ENCODE peak calls at places on chromosomes 6 and 20, in six cellular contexts. One of them, this sample, is unnamed.

GRCh38 chr6:52724406-52725121 is 38.7 kb downstream of the GSTA2 start:
- DNase-seq in stimulated activated CD4-positive, alpha-beta T cell treated with anti-CD3 and anti-CD28 coated beads, Interleukin-1b, Interleukin-23, amount 100 ng/mL, for 4 hours: peak; percentile 39
- DNase-seq in NB4: peak; percentile 76
- DNase-seq in B cell: peak; percentile 58
- DNase-seq in NCI-H510A: peak; percentile 85
- DNase-seq in HCT116: peak; percentile 63
- DNase-seq in this sample: peak; percentile 86

GRCh38 chr6:30591008-30591407 is 19.8 kb downstream of the ABCF1 start:
- DNase-seq in HCT116: no peak
- DNase-seq in NB4: no peak
- DNase-seq in stimulated activated CD4-positive, alpha-beta T cell treated with anti-CD3 and anti-CD28 coated beads, Interleukin-1b, Interleukin-23, amount 100 ng/mL, for 4 hours: no peak
- DNase-seq in B cell: no peak
- DNase-seq in NCI-H510A: no peak
- DNase-seq in this sample: no peak

GRCh38 chr6:43355862-43356590 is 13.4 kb downstream of the ZNF318 start:
- DNase-seq in HCT116: no peak
- DNase-seq in stimulated activated CD4-positive, alpha-beta T cell treated with anti-CD3 and anti-CD28 coated beads, Interleukin-1b, Interleukin-23, amount 100 ng/mL, for 4 hours: no peak
- DNase-seq in B cell: no peak
- DNase-seq in NB4: peak; percentile 46
- DNase-seq in NCI-H510A: no peak
- DNase-seq in this sample: peak; percentile 47

GRCh38 chr6:35796236-35796635 is 887 bp downstream of the CLPS start:
- DNase-seq in NB4: no peak
- DNase-seq in NCI-H510A: no peak
- DNase-seq in HCT116: no peak
- DNase-seq in stimulated activated CD4-positive, alpha-beta T cell treated with anti-CD3 and anti-CD28 coated beads, Interleukin-1b, Interleukin-23, amount 100 ng/mL, for 4 hours: no peak
- DNase-seq in B cell: no peak
- DNase-seq in this sample: no peak

GRCh38 chr6:46932941-46933340 is 11.2 kb upstream of the ADGRF5 start:
- DNase-seq in B cell: no peak
- DNase-seq in NCI-H510A: no peak
- DNase-seq in HCT116: no peak
- DNase-seq in stimulated activated CD4-positive, alpha-beta T cell treated with anti-CD3 and anti-CD28 coated beads, Interleukin-1b, Interleukin-23, amount 100 ng/mL, for 4 hours: no peak
- DNase-seq in NB4: no peak
- DNase-seq in this sample: no peak

GRCh38 chr6:31158863-31159855 is 770 bp downstream of the TCF19 start:
- DNase-seq in NB4: no peak
- DNase-seq in stimulated activated CD4-positive, alpha-beta T cell treated with anti-CD3 and anti-CD28 coated beads, Interleukin-1b, Interleukin-23, amount 100 ng/mL, for 4 hours: no peak
- DNase-seq in NCI-H510A: peak; percentile 13
- DNase-seq in HCT116: no peak
- DNase-seq in B cell: peak; percentile 33
- DNase-seq in this sample: peak; percentile 68

GRCh38 chr6:100216760-100217159 is 222.7 kb upstream of the MCHR2 start:
- DNase-seq in NCI-H510A: no peak
- DNase-seq in HCT116: no peak
- DNase-seq in B cell: no peak
- DNase-seq in stimulated activated CD4-positive, alpha-beta T cell treated with anti-CD3 and anti-CD28 coated beads, Interleukin-1b, Interleukin-23, amount 100 ng/mL, for 4 hours: no peak
- DNase-seq in NB4: no peak
- DNase-seq in this sample: no peak

GRCh38 chr20:51420805-51421204 is 121.7 kb downstream of the NFATC2 start:
- DNase-seq in NB4: no peak
- DNase-seq in HCT116: no peak
- DNase-seq in B cell: no peak
- DNase-seq in stimulated activated CD4-positive, alpha-beta T cell treated with anti-CD3 and anti-CD28 coated beads, Interleukin-1b, Interleukin-23, amount 100 ng/mL, for 4 hours: no peak
- DNase-seq in NCI-H510A: no peak
- DNase-seq in this sample: no peak

GRCh38 chr6:37485259-37485658 is 14.4 kb downstream of the CCDC167 start:
- DNase-seq in NCI-H510A: no peak
- DNase-seq in B cell: no peak
- DNase-seq in stimulated activated CD4-positive, alpha-beta T cell treated with anti-CD3 and anti-CD28 coated beads, Interleukin-1b, Interleukin-23, amount 100 ng/mL, for 4 hours: no peak
- DNase-seq in HCT116: no peak
- DNase-seq in NB4: no peak
- DNase-seq in this sample: no peak

GRCh38 chr6:38337819-38338465 is 301.8 kb downstream of the BTBD9 start:
- DNase-seq in stimulated activated CD4-positive, alpha-beta T cell treated with anti-CD3 and anti-CD28 coated beads, Interleukin-1b, Interleukin-23, amount 100 ng/mL, for 4 hours: no peak
- DNase-seq in NB4: no peak
- DNase-seq in B cell: no peak
- DNase-seq in HCT116: peak; percentile 55
- DNase-seq in NCI-H510A: no peak
- DNase-seq in this sample: no peak

GRCh38 chr6:94733066-94733465 is 844.3 kb upstream of the MANEA start:
- DNase-seq in NCI-H510A: no peak
- DNase-seq in B cell: no peak
- DNase-seq in NB4: no peak
- DNase-seq in stimulated activated CD4-positive, alpha-beta T cell treated with anti-CD3 and anti-CD28 coated beads, Interleukin-1b, Interleukin-23, amount 100 ng/mL, for 4 hours: no peak
- DNase-seq in HCT116: no peak
- DNase-seq in this sample: no peak

GRCh38 chr6:82251942-82252341 is 4.4 kb upstream of the IBTK start:
- DNase-seq in NCI-H510A: no peak
- DNase-seq in NB4: peak; percentile 50
- DNase-seq in HCT116: peak; percentile 37
- DNase-seq in B cell: peak; percentile 14
- DNase-seq in stimulated activated CD4-positive, alpha-beta T cell treated with anti-CD3 and anti-CD28 coated beads, Interleukin-1b, Interleukin-23, amount 100 ng/mL, for 4 hours: no peak
- DNase-seq in this sample: no peak

GRCh38 chr6:52307900-52308372 is 23.4 kb upstream of the MCM3 start:
- DNase-seq in stimulated activated CD4-positive, alpha-beta T cell treated with anti-CD3 and anti-CD28 coated beads, Interleukin-1b, Interleukin-23, amount 100 ng/mL, for 4 hours: no peak
- DNase-seq in B cell: no peak
- DNase-seq in NCI-H510A: no peak
- DNase-seq in NB4: peak; percentile 50
- DNase-seq in HCT116: no peak
- DNase-seq in this sample: no peak

GRCh38 chr6:110813813-110814487 is 1.3 kb downstream of the CDK19 start:
- DNase-seq in NCI-H510A: no peak
- DNase-seq in B cell: peak; percentile 11
- DNase-seq in NB4: peak; percentile 82
- DNase-seq in HCT116: no peak
- DNase-seq in stimulated activated CD4-positive, alpha-beta T cell treated with anti-CD3 and anti-CD28 coated beads, Interleukin-1b, Interleukin-23, amount 100 ng/mL, for 4 hours: no peak
- DNase-seq in this sample: no peak

GRCh38 chr6:70636589-70636988 is 31.1 kb upstream of the SMAP1 start:
- DNase-seq in B cell: no peak
- DNase-seq in stimulated activated CD4-positive, alpha-beta T cell treated with anti-CD3 and anti-CD28 coated beads, Interleukin-1b, Interleukin-23, amount 100 ng/mL, for 4 hours: no peak
- DNase-seq in NB4: no peak
- DNase-seq in NCI-H510A: no peak
- DNase-seq in HCT116: no peak
- DNase-seq in this sample: no peak

GRCh38 chr6:2858678-2859324 is 17.1 kb upstream of the SERPINB1 start:
- DNase-seq in NCI-H510A: no peak
- DNase-seq in stimulated activated CD4-positive, alpha-beta T cell treated with anti-CD3 and anti-CD28 coated beads, Interleukin-1b, Interleukin-23, amount 100 ng/mL, for 4 hours: no peak
- DNase-seq in B cell: peak; percentile 75
- DNase-seq in HCT116: no peak
- DNase-seq in NB4: no peak
- DNase-seq in this sample: no peak

GRCh38 chr20:1841554-1842140 is 53.6 kb upstream of the SIRPA start:
- DNase-seq in NCI-H510A: no peak
- DNase-seq in HCT116: no peak
- DNase-seq in NB4: peak; percentile 80
- DNase-seq in B cell: no peak
- DNase-seq in stimulated activated CD4-positive, alpha-beta T cell treated with anti-CD3 and anti-CD28 coated beads, Interleukin-1b, Interleukin-23, amount 100 ng/mL, for 4 hours: no peak
- DNase-seq in this sample: no peak

GRCh38 chr6:46653439-46653942 is 716 bp downstream of the SLC25A27 start:
- DNase-seq in HCT116: no peak
- DNase-seq in B cell: no peak
- DNase-seq in NB4: no peak
- DNase-seq in NCI-H510A: no peak
- DNase-seq in stimulated activated CD4-positive, alpha-beta T cell treated with anti-CD3 and anti-CD28 coated beads, Interleukin-1b, Interleukin-23, amount 100 ng/mL, for 4 hours: no peak
- DNase-seq in this sample: no peak

GRCh38 chr20:1169224-1169623 is 15.6 kb downstream of the TMEM74B start:
- DNase-seq in NCI-H510A: no peak
- DNase-seq in stimulated activated CD4-positive, alpha-beta T cell treated with anti-CD3 and anti-CD28 coated beads, Interleukin-1b, Interleukin-23, amount 100 ng/mL, for 4 hours: no peak
- DNase-seq in B cell: no peak
- DNase-seq in NB4: no peak
- DNase-seq in HCT116: no peak
- DNase-seq in this sample: no peak

GRCh38 chr6:113461153-113461897 is 395.8 kb upstream of the MARCKS start:
- DNase-seq in NCI-H510A: no peak
- DNase-seq in B cell: no peak
- DNase-seq in stimulated activated CD4-positive, alpha-beta T cell treated with anti-CD3 and anti-CD28 coated beads, Interleukin-1b, Interleukin-23, amount 100 ng/mL, for 4 hours: no peak
- DNase-seq in HCT116: no peak
- DNase-seq in NB4: no peak
- DNase-seq in this sample: no peak

GRCh38 chr6:20693466-20694063 is 159.3 kb downstream of the CDKAL1 start:
- DNase-seq in stimulated activated CD4-positive, alpha-beta T cell treated with anti-CD3 and anti-CD28 coated beads, Interleukin-1b, Interleukin-23, amount 100 ng/mL, for 4 hours: no peak
- DNase-seq in B cell: no peak
- DNase-seq in NB4: peak; percentile 18
- DNase-seq in NCI-H510A: no peak
- DNase-seq in HCT116: no peak
- DNase-seq in this sample: no peak

GRCh38 chr6:168015492-168016175 is 18.2 kb downstream of the KIF25 start:
- DNase-seq in NB4: no peak
- DNase-seq in B cell: no peak
- DNase-seq in stimulated activated CD4-positive, alpha-beta T cell treated with anti-CD3 and anti-CD28 coated beads, Interleukin-1b, Interleukin-23, amount 100 ng/mL, for 4 hours: no peak
- DNase-seq in HCT116: no peak
- DNase-seq in NCI-H510A: no peak
- DNase-seq in this sample: no peak

GRCh38 chr6:108655840-108656650 is 95.3 kb downstream of the FOXO3 start:
- DNase-seq in NB4: no peak
- DNase-seq in B cell: no peak
- DNase-seq in HCT116: no peak
- DNase-seq in NCI-H510A: no peak
- DNase-seq in stimulated activated CD4-positive, alpha-beta T cell treated with anti-CD3 and anti-CD28 coated beads, Interleukin-1b, Interleukin-23, amount 100 ng/mL, for 4 hours: no peak
- DNase-seq in this sample: no peak

GRCh38 chr6:8017276-8017701 is 46.9 kb downstream of the BLOC1S5 start:
- DNase-seq in B cell: peak; percentile 14
- DNase-seq in HCT116: no peak
- DNase-seq in NCI-H510A: no peak
- DNase-seq in NB4: no peak
- DNase-seq in stimulated activated CD4-positive, alpha-beta T cell treated with anti-CD3 and anti-CD28 coated beads, Interleukin-1b, Interleukin-23, amount 100 ng/mL, for 4 hours: no peak
- DNase-seq in this sample: no peak

GRCh38 chr6:108576724-108577123 is 16.0 kb downstream of the FOXO3 start:
- DNase-seq in HCT116: no peak
- DNase-seq in stimulated activated CD4-positive, alpha-beta T cell treated with anti-CD3 and anti-CD28 coated beads, Interleukin-1b, Interleukin-23, amount 100 ng/mL, for 4 hours: no peak
- DNase-seq in NCI-H510A: no peak
- DNase-seq in NB4: no peak
- DNase-seq in B cell: no peak
- DNase-seq in this sample: no peak

GRCh38 chr6:37354526-37355384 is 972 bp downstream of the RNF8 start:
- DNase-seq in B cell: peak; percentile 23
- DNase-seq in NB4: peak; percentile 57
- DNase-seq in stimulated activated CD4-positive, alpha-beta T cell treated with anti-CD3 and anti-CD28 coated beads, Interleukin-1b, Interleukin-23, amount 100 ng/mL, for 4 hours: peak; percentile 18
- DNase-seq in HCT116: no peak
- DNase-seq in NCI-H510A: peak; percentile 12
- DNase-seq in this sample: peak; percentile 55

GRCh38 chr6:57313711-57314471 is 3.5 kb upstream of the PRIM2 start:
- DNase-seq in B cell: no peak
- DNase-seq in stimulated activated CD4-positive, alpha-beta T cell treated with anti-CD3 and anti-CD28 coated beads, Interleukin-1b, Interleukin-23, amount 100 ng/mL, for 4 hours: no peak
- DNase-seq in HCT116: peak; percentile 71
- DNase-seq in NB4: no peak
- DNase-seq in NCI-H510A: no peak
- DNase-seq in this sample: no peak

GRCh38 chr20:20736303-20736702 is 23.9 kb upstream of the RALGAPA2 start:
- DNase-seq in stimulated activated CD4-positive, alpha-beta T cell treated with anti-CD3 and anti-CD28 coated beads, Interleukin-1b, Interleukin-23, amount 100 ng/mL, for 4 hours: no peak
- DNase-seq in HCT116: no peak
- DNase-seq in B cell: no peak
- DNase-seq in NB4: no peak
- DNase-seq in NCI-H510A: no peak
- DNase-seq in this sample: no peak

GRCh38 chr6:143119260-143119659 is 58.6 kb downstream of the AIG1 start:
- DNase-seq in NCI-H510A: no peak
- DNase-seq in B cell: no peak
- DNase-seq in HCT116: no peak
- DNase-seq in NB4: no peak
- DNase-seq in stimulated activated CD4-positive, alpha-beta T cell treated with anti-CD3 and anti-CD28 coated beads, Interleukin-1b, Interleukin-23, amount 100 ng/mL, for 4 hours: no peak
- DNase-seq in this sample: no peak

GRCh38 chr6:112029045-112029822 is 24.7 kb upstream of the CCN6 start:
- DNase-seq in B cell: peak; percentile 69
- DNase-seq in NCI-H510A: no peak
- DNase-seq in stimulated activated CD4-positive, alpha-beta T cell treated with anti-CD3 and anti-CD28 coated beads, Interleukin-1b, Interleukin-23, amount 100 ng/mL, for 4 hours: peak; percentile 67
- DNase-seq in HCT116: peak; percentile 68
- DNase-seq in NB4: peak; percentile 81
- DNase-seq in this sample: peak; percentile 62

This sample was measured in mucosa of descending colon.